ENCODE peak calls at places on chromosomes 16 and 17, in six cellular contexts. One of them, this sample, is unnamed.

GRCh38 chr16:86631441-86631840 is 53.1 kb downstream of the FOXL1 start:
- DNase-seq in mammary epithelial cell: peak; percentile 54
- DNase-seq in astrocyte of the spinal cord: no peak
- DNase-seq in fibroblast of lung: no peak
- DNase-seq in PC-9: no peak
- DNase-seq in body of pancreas: no peak
- DNase-seq in this sample: no peak

GRCh38 chr17:79065105-79065670 is 9.4 kb upstream of the ENGASE start:
- DNase-seq in mammary epithelial cell: no peak
- DNase-seq in astrocyte of the spinal cord: no peak
- DNase-seq in fibroblast of lung: peak; percentile 60
- DNase-seq in PC-9: no peak
- DNase-seq in body of pancreas: peak; percentile 61
- DNase-seq in this sample: no peak

GRCh38 chr17:50055055-50055425 is 870 bp upstream of the ITGA3 start:
- DNase-seq in mammary epithelial cell: peak; percentile 87
- DNase-seq in astrocyte of the spinal cord: no peak
- DNase-seq in fibroblast of lung: peak; percentile 32
- DNase-seq in PC-9: peak; percentile 92
- DNase-seq in body of pancreas: peak; percentile 90
- DNase-seq in this sample: peak; percentile 46

GRCh38 chr17:4715071-4715749 is 4.8 kb downstream of the ARRB2 start:
- DNase-seq in mammary epithelial cell: no peak
- DNase-seq in astrocyte of the spinal cord: no peak
- DNase-seq in fibroblast of lung: no peak
- DNase-seq in PC-9: no peak
- DNase-seq in body of pancreas: no peak
- DNase-seq in this sample: no peak

GRCh38 chr17:50117202-50118040 is 12.5 kb downstream of the SAMD14 start:
- DNase-seq in mammary epithelial cell: peak; percentile 42
- DNase-seq in astrocyte of the spinal cord: peak; percentile 47
- DNase-seq in fibroblast of lung: peak; percentile 47
- DNase-seq in PC-9: no peak
- DNase-seq in body of pancreas: peak; percentile 78
- DNase-seq in this sample: no peak

GRCh38 chr17:15655162-15655561 is 28.9 kb downstream of the TRIM16 start:
- DNase-seq in mammary epithelial cell: no peak
- DNase-seq in astrocyte of the spinal cord: no peak
- DNase-seq in fibroblast of lung: no peak
- DNase-seq in PC-9: peak; percentile 91
- DNase-seq in body of pancreas: no peak
- DNase-seq in this sample: no peak

GRCh38 chr17:304461-304860 is 48.1 kb downstream of the RPH3AL start:
- DNase-seq in mammary epithelial cell: no peak
- DNase-seq in astrocyte of the spinal cord: no peak
- DNase-seq in fibroblast of lung: no peak
- DNase-seq in PC-9: no peak
- DNase-seq in body of pancreas: peak; percentile 3
- DNase-seq in this sample: no peak

GRCh38 chr16:88424536-88425230 is 28.4 kb upstream of the ZFPM1 start:
- DNase-seq in mammary epithelial cell: peak; percentile 21
- DNase-seq in astrocyte of the spinal cord: no peak
- DNase-seq in fibroblast of lung: peak; percentile 21
- DNase-seq in PC-9: no peak
- DNase-seq in body of pancreas: no peak
- DNase-seq in this sample: no peak

GRCh38 chr17:33120103-33120502 is 128.5 kb downstream of the SPACA3 start:
- DNase-seq in mammary epithelial cell: no peak
- DNase-seq in astrocyte of the spinal cord: no peak
- DNase-seq in fibroblast of lung: no peak
- DNase-seq in PC-9: no peak
- DNase-seq in body of pancreas: no peak
- DNase-seq in this sample: no peak

GRCh38 chr17:63774982-63775290 is 966 bp downstream of the DDX42 start:
- DNase-seq in mammary epithelial cell: peak; percentile 30
- DNase-seq in astrocyte of the spinal cord: no peak
- DNase-seq in fibroblast of lung: peak; percentile 22
- DNase-seq in PC-9: no peak
- DNase-seq in body of pancreas: no peak
- DNase-seq in this sample: no peak

GRCh38 chr17:18877104-18877503 is 19.2 kb downstream of the PRPSAP2 start:
- DNase-seq in mammary epithelial cell: peak; percentile 43
- DNase-seq in astrocyte of the spinal cord: no peak
- DNase-seq in fibroblast of lung: no peak
- DNase-seq in PC-9: peak; percentile 72
- DNase-seq in body of pancreas: no peak
- DNase-seq in this sample: no peak

GRCh38 chr16:2529061-2529931 is 1.9 kb downstream of the CEMP1 start:
- DNase-seq in mammary epithelial cell: no peak
- DNase-seq in astrocyte of the spinal cord: no peak
- DNase-seq in fibroblast of lung: no peak
- DNase-seq in PC-9: no peak
- DNase-seq in body of pancreas: no peak
- DNase-seq in this sample: no peak

GRCh38 chr17:7835818-7836595 is 2.0 kb downstream of the KDM6B start:
- DNase-seq in mammary epithelial cell: peak; percentile 70
- DNase-seq in astrocyte of the spinal cord: peak; percentile 70
- DNase-seq in fibroblast of lung: peak; percentile 72
- DNase-seq in PC-9: no peak
- DNase-seq in body of pancreas: peak; percentile 86
- DNase-seq in this sample: no peak

GRCh38 chr17:20896153-20896649 is 146.6 kb downstream of the USP22 start:
- DNase-seq in mammary epithelial cell: peak; percentile 66
- DNase-seq in astrocyte of the spinal cord: peak; percentile 4
- DNase-seq in fibroblast of lung: no peak
- DNase-seq in PC-9: no peak
- DNase-seq in body of pancreas: peak; percentile 50
- DNase-seq in this sample: no peak

GRCh38 chr17:63446981-63447687 is 1.0 kb upstream of the CYB561 start:
- DNase-seq in mammary epithelial cell: no peak
- DNase-seq in astrocyte of the spinal cord: no peak
- DNase-seq in fibroblast of lung: no peak
- DNase-seq in PC-9: peak; percentile 49
- DNase-seq in body of pancreas: peak; percentile 61
- DNase-seq in this sample: no peak

GRCh38 chr16:27240948-27241531 is 27.5 kb downstream of the NSMCE1 start:
- DNase-seq in mammary epithelial cell: no peak
- DNase-seq in astrocyte of the spinal cord: peak; percentile 50
- DNase-seq in fibroblast of lung: peak; percentile 74
- DNase-seq in PC-9: peak; percentile 50
- DNase-seq in body of pancreas: no peak
- DNase-seq in this sample: no peak

GRCh38 chr17:78940708-78941107 is 15.5 kb upstream of the TIMP2 start:
- DNase-seq in mammary epithelial cell: no peak
- DNase-seq in astrocyte of the spinal cord: peak; percentile 56
- DNase-seq in fibroblast of lung: no peak
- DNase-seq in PC-9: no peak
- DNase-seq in body of pancreas: no peak
- DNase-seq in this sample: no peak

GRCh38 chr17:81902023-81902652 is at the start of gene NPB:
- DNase-seq in mammary epithelial cell: no peak
- DNase-seq in astrocyte of the spinal cord: no peak
- DNase-seq in fibroblast of lung: no peak
- DNase-seq in PC-9: no peak
- DNase-seq in body of pancreas: peak; percentile 58
- DNase-seq in this sample: no peak

GRCh38 chr17:49547566-49547965 is 28.1 kb upstream of the NXPH3 start:
- DNase-seq in mammary epithelial cell: no peak
- DNase-seq in astrocyte of the spinal cord: no peak
- DNase-seq in fibroblast of lung: no peak
- DNase-seq in PC-9: no peak
- DNase-seq in body of pancreas: peak; percentile 33
- DNase-seq in this sample: no peak

DNA sequence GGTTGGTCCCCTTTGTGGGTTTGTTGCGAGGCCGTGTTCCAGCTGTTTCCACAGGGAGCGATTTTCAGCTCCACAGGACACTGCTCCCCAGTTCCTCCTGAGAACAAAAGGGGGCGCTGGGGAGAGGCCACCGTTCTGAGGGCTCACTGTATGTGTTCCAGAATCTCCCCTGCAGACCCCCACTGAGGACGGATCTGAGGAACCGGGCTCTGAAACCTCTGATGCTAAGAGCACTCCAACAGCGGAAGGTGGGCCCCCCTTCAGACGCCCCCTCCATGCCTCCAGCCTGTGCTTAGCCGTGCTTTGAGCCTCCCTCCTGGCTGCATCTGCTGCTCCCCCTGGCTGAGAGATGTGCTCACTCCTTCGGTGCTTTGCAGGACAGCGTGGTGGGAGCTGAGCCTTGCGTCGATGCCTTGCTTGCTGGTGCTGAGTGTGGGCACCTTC is 27.3 kb upstream of the STH start:
- DNase-seq in mammary epithelial cell: no peak
- DNase-seq in astrocyte of the spinal cord: no peak
- DNase-seq in fibroblast of lung: no peak
- DNase-seq in PC-9: no peak
- DNase-seq in body of pancreas: no peak
- DNase-seq in this sample: no peak
- TF ChIP-seq CTCF in mammary epithelial cell: no peak
- TF ChIP-seq CTCF in astrocyte of the spinal cord: no peak
- TF ChIP-seq CTCF in fibroblast of lung: no peak
- TF ChIP-seq CTCF in PC-9: no peak
- TF ChIP-seq CTCF in body of pancreas: no peak
- TF ChIP-seq CTCF in this sample: no peak

DNA sequence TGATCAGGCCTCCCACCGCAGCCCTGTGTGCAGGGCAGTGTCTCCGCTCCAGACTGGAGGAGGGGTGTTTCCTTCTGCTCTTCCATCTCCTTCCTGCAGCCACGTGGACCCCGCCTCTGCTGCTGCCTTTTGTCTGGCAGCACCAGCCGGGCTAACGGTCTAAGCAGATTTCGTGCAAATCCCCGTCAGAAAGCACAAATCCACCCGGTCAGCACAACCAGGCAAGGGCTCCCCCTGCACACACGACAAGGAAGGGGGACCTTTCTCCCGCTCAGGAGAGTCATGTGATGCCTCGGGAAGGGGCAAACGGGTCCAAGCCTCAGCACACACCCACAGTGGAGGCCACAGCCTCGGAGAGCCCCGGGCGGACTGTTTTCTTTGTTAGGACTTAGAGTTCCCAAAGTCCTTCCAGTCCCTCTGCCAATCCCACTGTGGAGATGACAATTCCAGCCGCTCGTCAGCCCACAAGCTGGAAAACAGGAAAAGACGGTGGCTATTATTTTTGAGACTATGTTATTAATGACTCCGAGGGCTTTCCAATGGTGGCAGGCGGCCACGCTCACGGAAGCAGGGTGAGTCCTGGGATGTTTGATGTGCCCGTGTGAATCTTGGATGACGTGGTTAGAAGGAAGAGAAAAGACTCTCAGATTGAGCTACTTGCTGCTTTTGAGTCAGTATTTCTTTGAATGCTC is 22.5 kb upstream of the MEAK7 start:
- DNase-seq in mammary epithelial cell: no peak
- DNase-seq in astrocyte of the spinal cord: peak; percentile 62
- DNase-seq in fibroblast of lung: peak; percentile 49
- DNase-seq in PC-9: no peak
- DNase-seq in body of pancreas: no peak
- DNase-seq in this sample: peak; percentile 46
- H3K4me3 ChIP-seq in mammary epithelial cell: no peak overlapping the region
- H3K4me3 ChIP-seq in astrocyte of the spinal cord: no peak overlapping the region
- H3K4me3 ChIP-seq in fibroblast of lung: peak overlapping the region; percentile 7
- H3K4me3 ChIP-seq in PC-9: no peak overlapping the region
- H3K4me3 ChIP-seq in body of pancreas: no peak overlapping the region
- H3K4me3 ChIP-seq in this sample: no peak overlapping the region

DNA sequence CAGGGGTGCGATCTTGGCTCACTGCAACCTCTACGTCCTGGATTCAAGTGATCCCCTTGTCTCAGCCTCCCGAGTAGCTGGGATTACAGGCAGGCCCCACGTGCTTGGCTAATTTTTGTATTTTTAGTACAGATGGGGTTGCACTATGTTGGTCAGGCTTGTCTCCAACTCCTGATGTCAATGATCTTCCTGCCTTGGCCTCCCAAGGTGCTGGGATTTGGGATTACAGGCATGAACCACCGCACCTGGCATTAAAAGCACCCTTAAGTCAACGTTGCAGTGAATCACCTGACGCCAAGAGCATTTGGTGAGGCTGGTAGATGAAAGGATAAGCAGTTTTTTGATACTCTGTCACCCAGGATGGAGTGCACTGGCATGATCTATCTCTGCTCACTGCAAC is 59.0 kb downstream of the NDE1 start:
- DNase-seq in mammary epithelial cell: no peak
- DNase-seq in astrocyte of the spinal cord: no peak
- DNase-seq in fibroblast of lung: no peak
- DNase-seq in PC-9: no peak
- DNase-seq in body of pancreas: no peak
- DNase-seq in this sample: no peak
- TF ChIP-seq CTCF in mammary epithelial cell: no peak
- TF ChIP-seq CTCF in astrocyte of the spinal cord: no peak
- TF ChIP-seq CTCF in fibroblast of lung: no peak
- TF ChIP-seq CTCF in PC-9: no peak
- TF ChIP-seq CTCF in body of pancreas: no peak
- TF ChIP-seq CTCF in this sample: no peak

GRCh38 chr17:73266796-73267195 is 5.1 kb upstream of the CPSF4L start:
- DNase-seq in mammary epithelial cell: no peak
- DNase-seq in astrocyte of the spinal cord: no peak
- DNase-seq in fibroblast of lung: no peak
- DNase-seq in PC-9: no peak
- DNase-seq in body of pancreas: no peak
- DNase-seq in this sample: no peak

GRCh38 chr17:73267648-73268537 is 6.2 kb upstream of the CPSF4L start:
- DNase-seq in mammary epithelial cell: no peak
- DNase-seq in astrocyte of the spinal cord: no peak
- DNase-seq in fibroblast of lung: no peak
- DNase-seq in PC-9: peak; percentile 90
- DNase-seq in body of pancreas: no peak
- DNase-seq in this sample: no peak

GRCh38 chr17:73269791-73270190 is 8.1 kb upstream of the CPSF4L start:
- DNase-seq in mammary epithelial cell: no peak
- DNase-seq in astrocyte of the spinal cord: no peak
- DNase-seq in fibroblast of lung: no peak
- DNase-seq in PC-9: no peak
- DNase-seq in body of pancreas: no peak
- DNase-seq in this sample: no peak

GRCh38 chr17:73269329-73269615 is 7.6 kb upstream of the CPSF4L start:
- DNase-seq in mammary epithelial cell: no peak
- DNase-seq in astrocyte of the spinal cord: no peak
- DNase-seq in fibroblast of lung: no peak
- DNase-seq in PC-9: no peak
- DNase-seq in body of pancreas: no peak
- DNase-seq in this sample: no peak

DNA sequence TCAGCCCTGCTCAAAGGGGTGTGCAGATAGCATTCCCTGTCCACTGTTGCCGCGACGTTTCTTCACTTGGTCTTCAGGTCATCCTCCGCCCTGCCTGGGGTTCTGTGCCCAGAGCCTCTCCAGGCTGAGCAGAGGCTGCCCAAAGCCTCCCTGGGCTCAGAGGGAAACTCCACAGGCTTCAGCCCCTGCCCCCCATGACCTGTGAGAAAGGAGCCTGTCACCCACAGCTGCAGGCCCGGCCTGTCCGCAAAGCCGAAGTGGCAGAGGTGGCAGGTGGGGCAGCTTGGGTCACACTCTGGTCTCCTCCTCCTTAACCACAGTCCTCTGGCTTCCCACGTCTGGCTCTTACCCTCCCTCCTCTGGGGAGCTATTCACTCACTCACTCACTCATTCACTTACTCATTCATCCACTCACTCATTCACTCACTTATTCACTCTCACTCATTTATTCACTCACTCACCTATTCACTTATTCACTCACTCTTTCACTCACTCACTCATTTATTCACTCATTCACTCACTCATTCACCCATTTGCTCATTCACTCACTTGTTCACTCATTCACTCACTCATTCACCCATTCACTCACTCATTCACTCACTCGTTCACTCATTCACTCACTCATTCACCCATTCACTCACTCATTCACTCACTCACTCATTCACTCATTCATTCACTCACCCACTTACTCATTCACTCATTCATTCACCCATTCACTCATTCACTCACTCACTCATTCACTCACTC is 7.1 kb upstream of the CPSF4L start:
- DNase-seq in mammary epithelial cell: no peak
- DNase-seq in astrocyte of the spinal cord: no peak
- DNase-seq in fibroblast of lung: no peak
- DNase-seq in PC-9: no peak
- DNase-seq in body of pancreas: peak; percentile 93
- DNase-seq in this sample: no peak
- H3K4me3 ChIP-seq in mammary epithelial cell: no peak overlapping the region
- H3K4me3 ChIP-seq in astrocyte of the spinal cord: no peak overlapping the region
- H3K4me3 ChIP-seq in fibroblast of lung: no peak overlapping the region
- H3K4me3 ChIP-seq in PC-9: no peak overlapping the region
- H3K4me3 ChIP-seq in body of pancreas: no peak overlapping the region
- H3K4me3 ChIP-seq in this sample: no peak overlapping the region